ENCODE peak calls at places on chromosome 4, in four cellular contexts. F is right atrium auricular region; N is Caco-2; D is activated naive CD4-positive, alpha-beta T cell treated with anti-CD3 and anti-CD28 coated beads for 36 hours. U is an unnamed sample.

GRCh38 chr4:65880594-65880993 is 210.3 kb upstream of the EPHA5 start:
- DNase-seq in N (no peak), D (no peak), F (no peak), U (peak; percentile 15)

GRCh38 chr4:6556263-6556662 is 18.7 kb upstream of the MAN2B2 start:
- DNase-seq in F (no peak), D (no peak), N (no peak), U (no peak)

GRCh38 chr4:170423137-170423536 is 333.4 kb upstream of the AADAT start:
- DNase-seq in F (no peak), N (no peak), D (no peak), U (no peak)

GRCh38 chr4:6649216-6649615 is 8.7 kb downstream of the MRFAP1 start:
- DNase-seq in N (no peak), F (no peak), D (no peak), U (no peak)

GRCh38 chr4:187124311-187124710 is 400.7 kb upstream of the FAT1 start:
- DNase-seq in F (no peak), D (no peak), N (no peak), U (no peak)

GRCh38 chr4:17059192-17059634 is 160.8 kb upstream of the LDB2 start:
- DNase-seq in N (no peak), F (no peak), D (no peak), U (no peak)

GRCh38 chr4:91984466-91984865 is 319.3 kb upstream of the GRID2 start:
- DNase-seq in D (no peak), F (no peak), N (no peak), U (no peak)

GRCh38 chr4:71141125-71141524 is 147.7 kb downstream of the DCK start:
- DNase-seq in D (no peak), F (no peak), N (no peak), U (no peak)

GRCh38 chr4:161916010-161916409 is 247.8 kb downstream of the FSTL5 start:
- DNase-seq in D (no peak), F (no peak), N (no peak), U (no peak)

GRCh38 chr4:75180790-75181776 is 248.2 kb downstream of the PARM1 start:
- DNase-seq in D (no peak), F (no peak), N (peak; percentile 12), U (peak; percentile 86)

GRCh38 chr4:137700751-137701150 is 168.5 kb upstream of the PCDH18 start:
- DNase-seq in N (no peak), F (no peak), D (no peak), U (no peak)

GRCh38 chr4:48633657-48634056 is 143.6 kb downstream of the ZAR1 start:
- DNase-seq in N (no peak), F (no peak), D (no peak), U (no peak)